ENCODE peak calls at places on chromosomes 2 and 18, in four cellular contexts. R is IMR-90, T is K562, B is HepG2. W is an unnamed sample.

GRCh38 chr2:203033395-203033794 is 18.7 kb downstream of the NBEAL1 start:
- DNase-seq in B (no peak), R (no peak), T (no peak), W (no peak)

GRCh38 chr2:145220496-145220895 is 700.6 kb upstream of the ZEB2 start:
- DNase-seq in R (no peak), B (no peak), T (no peak), W (no peak)

GRCh38 chr2:192828947-192829346 is 634.2 kb upstream of the TMEFF2 start:
- DNase-seq in B (no peak), T (no peak), R (no peak), W (no peak)

GRCh38 chr2:174979996-174980395 is 25.2 kb downstream of the CHN1 start:
- DNase-seq in T (no peak), R (no peak), B (no peak), W (no peak)

GRCh38 chr18:63844254-63844653 is 43.3 kb upstream of the SERPINB2 start:
- DNase-seq in T (no peak), B (no peak), R (peak; percentile 67), W (no peak)

GRCh38 chr18:75592527-75592926 is 165.0 kb upstream of the SMIM21 start:
- DNase-seq in T (no peak), R (no peak), B (no peak), W (no peak)

GRCh38 chr2:217585362-217585761 is 417.4 kb downstream of the TNS1 start:
- DNase-seq in T (no peak), R (no peak), B (no peak), W (no peak)

GRCh38 chr2:98900721-98901120 is 35.3 kb downstream of the CRACDL start:
- DNase-seq in T (no peak), R (no peak), B (no peak), W (no peak)

GRCh38 chr2:31922542-31923408 is 88.0 kb downstream of the MEMO1 start:
- DNase-seq in T (no peak), R (no peak), B (no peak), W (no peak)

GRCh38 chr2:43559391-43560230 is 36.2 kb downstream of the THADA start:
- DNase-seq in B (no peak), T (no peak), R (no peak), W (no peak)

GRCh38 chr18:48024009-48024512 is 93.6 kb upstream of the SMAD2 start:
- DNase-seq in T (no peak), B (no peak), R (no peak), W (no peak)

GRCh38 chr2:32553829-32554432 is 73.9 kb upstream of the TTC27 start:
- DNase-seq in R (peak; percentile 61), T (peak; percentile 51), B (peak; percentile 43), W (peak; percentile 69)

GRCh38 chr2:42442774-42443173 is 51.0 kb downstream of the KCNG3 start:
- DNase-seq in T (no peak), R (no peak), B (no peak), W (no peak)

GRCh38 chr2:156810094-156810493 is 373.9 kb downstream of the GPD2 start:
- DNase-seq in B (no peak), T (no peak), R (no peak), W (no peak)

GRCh38 chr2:145845207-145845894 is 1325.4 kb upstream of the ZEB2 start:
- DNase-seq in B (peak; percentile 41), T (no peak), R (peak; percentile 4), W (no peak)

GRCh38 chr2:204260162-204260877 is 285.0 kb upstream of the PARD3B start:
- DNase-seq in T (peak; percentile 62), B (peak; percentile 77), R (peak; percentile 74), W (peak; percentile 70)

GRCh38 chr18:60534539-60534938 is 162.0 kb upstream of the MC4R start:
- DNase-seq in B (no peak), R (peak; percentile 24), T (no peak), W (no peak)

GRCh38 chr2:128732976-128733431 is 414.3 kb upstream of the HS6ST1 start:
- DNase-seq in R (peak; percentile 82), T (no peak), B (no peak), W (no peak)

GRCh38 chr2:66364495-66364992 is 70.4 kb upstream of the MEIS1 start:
- DNase-seq in B (no peak), R (peak; percentile 53), T (no peak), W (no peak)
- TF ChIP-seq MAZ in B (no peak), R (no peak), T (no peak), W (no peak)

GRCh38 chr2:80026040-80026729 is 278.4 kb downstream of the LRRTM1 start:
- DNase-seq in T (no peak), B (no peak), R (peak; percentile 58), W (no peak)
- TF ChIP-seq RAD21 in T (no peak), B (no peak), R (no peak), W (no peak)

GRCh38 chr2:71895320-71896161 is 252.1 kb downstream of the CYP26B1 start:
- DNase-seq in T (no peak), B (no peak), R (no peak), W (no peak)

GRCh38 chr2:71898375-71898774 is 249.3 kb downstream of the CYP26B1 start:
- DNase-seq in T (no peak), B (no peak), R (no peak), W (no peak)

GRCh38 chr2:71896385-71897144 is 251.1 kb downstream of the CYP26B1 start:
- DNase-seq in B (no peak), T (no peak), R (no peak), W (no peak)

GRCh38 chr2:71897836-71898235 is 249.8 kb downstream of the CYP26B1 start:
- DNase-seq in T (no peak), B (no peak), R (no peak), W (no peak)

DNA sequence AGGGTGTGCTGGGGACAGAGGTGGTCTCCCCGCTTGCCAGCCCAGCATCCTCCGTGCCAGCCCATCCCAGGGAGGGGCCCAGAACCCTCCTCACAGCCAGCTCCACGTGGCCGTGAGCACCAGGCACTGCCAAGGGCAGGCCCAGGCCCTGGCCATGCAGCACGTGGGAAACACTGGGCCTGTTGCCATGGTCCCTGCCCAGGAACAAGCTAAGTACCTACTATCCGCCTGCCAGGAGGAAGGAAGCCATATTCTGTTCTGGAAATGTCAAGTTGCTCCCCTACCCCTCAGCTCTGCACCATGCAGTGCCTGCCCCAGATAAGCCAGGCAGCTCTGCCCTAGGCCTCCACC is 250.5 kb downstream of the CYP26B1 start:
- DNase-seq in T (no peak), R (no peak), B (no peak), W (no peak)
- TF ChIP-seq MAZ in T (no peak), R (no peak), B (no peak), W (no peak)

GRCh38 chr2:106805716-106806115 is 80.3 kb downstream of the ST6GAL2 start:
- DNase-seq in B (no peak), T (no peak), R (no peak), W (no peak)
- TF ChIP-seq RAD21 in B (no peak), T (no peak), R (no peak), W (no peak)

GRCh38 chr2:10819714-10820314 is 7.2 kb upstream of the PDIA6 start:
- DNase-seq in R (no peak), B (no peak), T (no peak), W (no peak)

GRCh38 chr2:10818986-10819385 is 6.4 kb upstream of the PDIA6 start:
- DNase-seq in T (no peak), B (no peak), R (no peak), W (no peak)

GRCh38 chr2:10820562-10820961 is 8.0 kb upstream of the PDIA6 start:
- DNase-seq in T (no peak), R (no peak), B (no peak), W (no peak)

GRCh38 chr2:10814571-10815331 is 2.2 kb upstream of the PDIA6 start:
- DNase-seq in T (no peak), R (no peak), B (peak; percentile 23), W (no peak)

DNA sequence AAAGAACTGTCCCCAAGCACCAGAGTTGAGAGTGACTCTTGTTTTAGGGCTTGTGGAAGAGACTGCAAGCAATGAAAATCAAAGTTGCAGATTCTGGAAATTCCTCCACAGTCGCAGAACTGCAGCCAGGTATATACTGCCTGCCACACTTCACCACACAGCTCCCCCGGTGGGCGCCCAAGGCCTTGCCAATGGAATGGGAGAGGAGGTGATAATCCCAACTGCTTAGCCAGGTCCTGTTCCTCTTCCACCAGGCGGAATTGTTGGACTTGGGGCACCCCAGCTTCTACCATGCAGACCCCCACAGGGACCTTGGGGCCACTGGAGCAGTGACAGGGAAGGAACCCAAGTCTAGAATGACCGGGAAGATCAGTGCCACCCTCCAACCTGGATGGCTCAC is 4.8 kb upstream of the PDIA6 start:
- DNase-seq in B (peak; percentile 54), R (no peak), T (no peak), W (peak; percentile 51)
- TF ChIP-seq MAZ in B (no peak), R (no peak), T (no peak), W (no peak)

GRCh38 chr2:16121231-16121985 is 181.1 kb downstream of the MYCN start:
- DNase-seq in R (no peak), T (no peak), B (no peak), W (no peak)

GRCh38 chr2:16121986-16122390 is 181.6 kb downstream of the MYCN start:
- DNase-seq in T (no peak), R (no peak), B (no peak), W (no peak)

GRCh38 chr2:16119741-16120140 is 179.4 kb downstream of the MYCN start:
- DNase-seq in T (no peak), B (no peak), R (no peak), W (no peak)

GRCh38 chr2:16118611-16119590 is 178.6 kb downstream of the MYCN start:
- DNase-seq in T (no peak), B (no peak), R (no peak), W (no peak)

GRCh38 chr2:16120591-16120990 is 180.2 kb downstream of the MYCN start:
- DNase-seq in T (no peak), R (no peak), B (no peak), W (no peak)
- TF ChIP-seq RAD21 in T (no peak), R (no peak), B (no peak), W (no peak)

GRCh38 chr18:80023173-80023572 is 11.1 kb upstream of the RBFA start:
- DNase-seq in B (no peak), R (no peak), T (no peak), W (no peak)
- TF ChIP-seq MAZ in B (no peak), R (no peak), T (no peak), W (no peak)

DNA sequence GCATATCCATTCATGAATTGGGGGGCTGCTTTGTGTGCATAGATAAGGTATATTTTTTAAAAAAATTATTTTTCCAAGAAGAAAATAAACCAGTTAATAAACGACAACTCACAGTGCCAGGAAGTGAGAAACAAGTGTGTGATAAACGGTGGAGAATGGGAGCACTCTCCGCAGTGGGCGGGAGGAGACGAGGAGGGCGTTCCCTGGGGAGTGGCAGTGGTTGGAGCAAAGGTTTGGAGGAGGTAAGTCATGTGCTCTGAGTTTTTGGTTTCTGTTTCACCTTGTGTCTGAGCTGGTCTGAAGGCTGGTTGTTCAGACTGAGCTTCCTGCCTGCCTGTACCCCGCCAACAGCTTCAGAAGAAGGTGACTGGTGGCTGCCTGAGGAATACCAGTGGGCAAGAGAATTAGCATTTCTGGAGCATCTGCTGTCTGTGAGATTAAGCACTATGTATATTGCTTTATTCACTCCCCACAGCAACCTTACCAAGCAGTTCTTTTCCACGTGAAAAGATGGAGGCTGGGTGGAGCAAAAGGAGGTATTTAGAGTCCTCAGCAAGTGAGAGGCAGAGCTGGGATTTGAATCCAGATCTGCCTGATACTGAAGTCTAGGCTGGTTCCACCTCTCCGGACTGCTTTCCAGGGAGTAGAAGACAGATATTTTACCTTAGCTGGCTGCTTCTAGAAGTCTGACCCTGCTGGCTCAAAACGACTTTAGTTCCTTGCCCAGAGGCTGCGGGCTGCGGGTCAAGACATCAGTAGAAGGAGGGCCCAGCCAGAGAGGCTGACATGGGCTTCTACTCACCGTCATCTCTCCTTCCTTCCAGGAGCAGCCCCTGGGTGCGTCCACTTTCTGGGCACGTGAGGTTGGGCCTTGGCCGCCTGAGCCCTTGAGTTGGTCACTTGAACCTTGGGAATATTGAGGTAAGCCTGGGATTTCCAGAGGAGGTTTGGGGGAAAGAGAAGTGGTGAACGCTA is 26.9 kb upstream of the CASP8 start:
- DNase-seq in B (peak; percentile 96), T (peak; percentile 80), R (no peak), W (peak; percentile 79)
- TF ChIP-seq RAD21 in B (no peak), T (no peak), R (no peak), W (no peak)

W was measured in A549.